ENCODE peak calls at places on chromosomes 11 and 22, in five cellular contexts. One of them, this sample, is unnamed.

GRCh38 chr11:76207642-76208378 is 1.5 kb upstream of the WNT11 start:
- DNase-seq in activated CD8-positive, alpha-beta T cell treated with anti-CD3 and anti-CD28 coated beads for 36 hours: peak; percentile 80
- DNase-seq in heart right ventricle: peak; percentile 71
- DNase-seq in cardiac muscle cell: peak; percentile 90
- DNase-seq in left ventricle myocardium inferior: peak; percentile 81
- DNase-seq in this sample: peak; percentile 91

GRCh38 chr11:96113100-96113710 is 189.3 kb upstream of the MTMR2 start:
- DNase-seq in activated CD8-positive, alpha-beta T cell treated with anti-CD3 and anti-CD28 coated beads for 36 hours: no peak
- DNase-seq in heart right ventricle: no peak
- DNase-seq in cardiac muscle cell: no peak
- DNase-seq in left ventricle myocardium inferior: no peak
- DNase-seq in this sample: no peak

GRCh38 chr11:124551189-124551588 is 7.7 kb upstream of the OR8B12 start:
- DNase-seq in activated CD8-positive, alpha-beta T cell treated with anti-CD3 and anti-CD28 coated beads for 36 hours: no peak
- DNase-seq in heart right ventricle: no peak
- DNase-seq in cardiac muscle cell: no peak
- DNase-seq in left ventricle myocardium inferior: no peak
- DNase-seq in this sample: no peak

GRCh38 chr11:18329196-18329870 is 7.0 kb downstream of the GTF2H1 start:
- DNase-seq in activated CD8-positive, alpha-beta T cell treated with anti-CD3 and anti-CD28 coated beads for 36 hours: no peak
- DNase-seq in heart right ventricle: no peak
- DNase-seq in cardiac muscle cell: no peak
- DNase-seq in left ventricle myocardium inferior: no peak
- DNase-seq in this sample: peak; percentile 16

GRCh38 chr11:20327377-20327776 is 36.1 kb upstream of the HTATIP2 start:
- DNase-seq in activated CD8-positive, alpha-beta T cell treated with anti-CD3 and anti-CD28 coated beads for 36 hours: no peak
- DNase-seq in heart right ventricle: no peak
- DNase-seq in cardiac muscle cell: no peak
- DNase-seq in left ventricle myocardium inferior: no peak
- DNase-seq in this sample: no peak

GRCh38 chr11:13210424-13210823 is 67.2 kb upstream of the BMAL1 start:
- DNase-seq in activated CD8-positive, alpha-beta T cell treated with anti-CD3 and anti-CD28 coated beads for 36 hours: peak; percentile 59
- DNase-seq in heart right ventricle: peak; percentile 55
- DNase-seq in cardiac muscle cell: peak; percentile 79
- DNase-seq in left ventricle myocardium inferior: peak; percentile 42
- DNase-seq in this sample: no peak

GRCh38 chr11:16632295-16633200 is 105.9 kb upstream of the C11orf58 start:
- DNase-seq in activated CD8-positive, alpha-beta T cell treated with anti-CD3 and anti-CD28 coated beads for 36 hours: no peak
- DNase-seq in heart right ventricle: no peak
- DNase-seq in cardiac muscle cell: peak; percentile 33
- DNase-seq in left ventricle myocardium inferior: no peak
- DNase-seq in this sample: no peak

GRCh38 chr11:61949169-61950034 is 749 bp upstream of the BEST1 start:
- DNase-seq in activated CD8-positive, alpha-beta T cell treated with anti-CD3 and anti-CD28 coated beads for 36 hours: peak; percentile 68
- DNase-seq in heart right ventricle: peak; percentile 78
- DNase-seq in cardiac muscle cell: peak; percentile 48
- DNase-seq in left ventricle myocardium inferior: peak; percentile 70
- DNase-seq in this sample: no peak

GRCh38 chr11:380491-380890 is 11.2 kb downstream of the B4GALNT4 start:
- DNase-seq in activated CD8-positive, alpha-beta T cell treated with anti-CD3 and anti-CD28 coated beads for 36 hours: no peak
- DNase-seq in heart right ventricle: no peak
- DNase-seq in cardiac muscle cell: no peak
- DNase-seq in left ventricle myocardium inferior: no peak
- DNase-seq in this sample: no peak

GRCh38 chr11:126956664-126957063 is 43.9 kb downstream of the KIRREL3 start:
- DNase-seq in activated CD8-positive, alpha-beta T cell treated with anti-CD3 and anti-CD28 coated beads for 36 hours: no peak
- DNase-seq in heart right ventricle: no peak
- DNase-seq in cardiac muscle cell: no peak
- DNase-seq in left ventricle myocardium inferior: no peak
- DNase-seq in this sample: no peak

GRCh38 chr11:69141742-69142141 is 14.0 kb upstream of the SMIM38 start:
- DNase-seq in activated CD8-positive, alpha-beta T cell treated with anti-CD3 and anti-CD28 coated beads for 36 hours: no peak
- DNase-seq in heart right ventricle: no peak
- DNase-seq in cardiac muscle cell: no peak
- DNase-seq in left ventricle myocardium inferior: no peak
- DNase-seq in this sample: no peak

GRCh38 chr11:64874308-64874707 is 4.1 kb downstream of the EHD1 start:
- DNase-seq in activated CD8-positive, alpha-beta T cell treated with anti-CD3 and anti-CD28 coated beads for 36 hours: peak; percentile 72
- DNase-seq in heart right ventricle: no peak
- DNase-seq in cardiac muscle cell: no peak
- DNase-seq in left ventricle myocardium inferior: no peak
- DNase-seq in this sample: no peak

GRCh38 chr11:45264839-45265515 is 21.2 kb downstream of the SYT13 start:
- DNase-seq in activated CD8-positive, alpha-beta T cell treated with anti-CD3 and anti-CD28 coated beads for 36 hours: no peak
- DNase-seq in heart right ventricle: no peak
- DNase-seq in cardiac muscle cell: no peak
- DNase-seq in left ventricle myocardium inferior: no peak
- DNase-seq in this sample: no peak

GRCh38 chr22:19880786-19881569 is 26.3 kb upstream of the GNB1L start:
- DNase-seq in activated CD8-positive, alpha-beta T cell treated with anti-CD3 and anti-CD28 coated beads for 36 hours: no peak
- DNase-seq in heart right ventricle: peak; percentile 51
- DNase-seq in cardiac muscle cell: peak; percentile 56
- DNase-seq in left ventricle myocardium inferior: peak; percentile 64
- DNase-seq in this sample: no peak

GRCh38 chr11:65773784-65774411 is 6.9 kb downstream of the AP5B1 start:
- DNase-seq in activated CD8-positive, alpha-beta T cell treated with anti-CD3 and anti-CD28 coated beads for 36 hours: no peak
- DNase-seq in heart right ventricle: no peak
- DNase-seq in cardiac muscle cell: no peak
- DNase-seq in left ventricle myocardium inferior: no peak
- DNase-seq in this sample: peak; percentile 10

GRCh38 chr11:66367561-66368312 is 3.8 kb downstream of the SLC29A2 start:
- DNase-seq in activated CD8-positive, alpha-beta T cell treated with anti-CD3 and anti-CD28 coated beads for 36 hours: no peak
- DNase-seq in heart right ventricle: no peak
- DNase-seq in cardiac muscle cell: no peak
- DNase-seq in left ventricle myocardium inferior: no peak
- DNase-seq in this sample: no peak

GRCh38 chr22:19576460-19577421 is 52.5 kb upstream of the CLDN5 start:
- DNase-seq in activated CD8-positive, alpha-beta T cell treated with anti-CD3 and anti-CD28 coated beads for 36 hours: peak; percentile 81
- DNase-seq in heart right ventricle: peak; percentile 48
- DNase-seq in cardiac muscle cell: no peak
- DNase-seq in left ventricle myocardium inferior: peak; percentile 42
- DNase-seq in this sample: peak; percentile 72

GRCh38 chr11:26993965-26994446 is at the start of gene FIBIN:
- DNase-seq in activated CD8-positive, alpha-beta T cell treated with anti-CD3 and anti-CD28 coated beads for 36 hours: no peak
- DNase-seq in heart right ventricle: peak; percentile 27
- DNase-seq in cardiac muscle cell: peak; percentile 74
- DNase-seq in left ventricle myocardium inferior: peak; percentile 22
- DNase-seq in this sample: no peak

GRCh38 chr11:112614605-112615004 is 346.6 kb upstream of the NCAM1 start:
- DNase-seq in activated CD8-positive, alpha-beta T cell treated with anti-CD3 and anti-CD28 coated beads for 36 hours: no peak
- DNase-seq in heart right ventricle: no peak
- DNase-seq in cardiac muscle cell: no peak
- DNase-seq in left ventricle myocardium inferior: no peak
- DNase-seq in this sample: no peak

GRCh38 chr22:23068832-23069385 is 1.4 kb upstream of the GNAZ start:
- DNase-seq in activated CD8-positive, alpha-beta T cell treated with anti-CD3 and anti-CD28 coated beads for 36 hours: no peak
- DNase-seq in heart right ventricle: no peak
- DNase-seq in cardiac muscle cell: no peak
- DNase-seq in left ventricle myocardium inferior: no peak
- DNase-seq in this sample: no peak

GRCh38 chr11:20754957-20755356 is 85.6 kb downstream of the NELL1 start:
- DNase-seq in activated CD8-positive, alpha-beta T cell treated with anti-CD3 and anti-CD28 coated beads for 36 hours: no peak
- DNase-seq in heart right ventricle: no peak
- DNase-seq in cardiac muscle cell: no peak
- DNase-seq in left ventricle myocardium inferior: no peak
- DNase-seq in this sample: no peak

GRCh38 chr11:35418847-35419712 is at the start of gene SLC1A2:
- DNase-seq in activated CD8-positive, alpha-beta T cell treated with anti-CD3 and anti-CD28 coated beads for 36 hours: peak; percentile 43
- DNase-seq in heart right ventricle: peak; percentile 18
- DNase-seq in cardiac muscle cell: peak; percentile 48
- DNase-seq in left ventricle myocardium inferior: no peak
- DNase-seq in this sample: peak; percentile 18

GRCh38 chr22:26953380-26953807 is 296.0 kb downstream of the MIAT start:
- DNase-seq in activated CD8-positive, alpha-beta T cell treated with anti-CD3 and anti-CD28 coated beads for 36 hours: no peak
- DNase-seq in heart right ventricle: no peak
- DNase-seq in cardiac muscle cell: no peak
- DNase-seq in left ventricle myocardium inferior: no peak
- DNase-seq in this sample: no peak

GRCh38 chr22:36385491-36386350 is 2.0 kb downstream of the MYH9 start:
- DNase-seq in activated CD8-positive, alpha-beta T cell treated with anti-CD3 and anti-CD28 coated beads for 36 hours: peak; percentile 82
- DNase-seq in heart right ventricle: no peak
- DNase-seq in cardiac muscle cell: no peak
- DNase-seq in left ventricle myocardium inferior: peak; percentile 51
- DNase-seq in this sample: no peak

GRCh38 chr11:46248270-46249102 is 29.0 kb upstream of the CREB3L1 start:
- DNase-seq in activated CD8-positive, alpha-beta T cell treated with anti-CD3 and anti-CD28 coated beads for 36 hours: no peak
- DNase-seq in heart right ventricle: no peak
- DNase-seq in cardiac muscle cell: no peak
- DNase-seq in left ventricle myocardium inferior: no peak
- DNase-seq in this sample: no peak

GRCh38 chr11:60280412-60280811 is at the start of gene MS4A4A:
- DNase-seq in activated CD8-positive, alpha-beta T cell treated with anti-CD3 and anti-CD28 coated beads for 36 hours: no peak
- DNase-seq in heart right ventricle: peak; percentile 17
- DNase-seq in cardiac muscle cell: no peak
- DNase-seq in left ventricle myocardium inferior: no peak
- DNase-seq in this sample: no peak

GRCh38 chr22:25067851-25068421 is 115.4 kb downstream of the KIAA1671 start:
- DNase-seq in activated CD8-positive, alpha-beta T cell treated with anti-CD3 and anti-CD28 coated beads for 36 hours: peak; percentile 90
- DNase-seq in heart right ventricle: no peak
- DNase-seq in cardiac muscle cell: no peak
- DNase-seq in left ventricle myocardium inferior: no peak
- DNase-seq in this sample: no peak

GRCh38 chr11:10694481-10695239 is 1.1 kb upstream of the IRAG1 start:
- DNase-seq in activated CD8-positive, alpha-beta T cell treated with anti-CD3 and anti-CD28 coated beads for 36 hours: no peak
- DNase-seq in heart right ventricle: no peak
- DNase-seq in cardiac muscle cell: no peak
- DNase-seq in left ventricle myocardium inferior: no peak
- DNase-seq in this sample: no peak

GRCh38 chr22:47375621-47376321 is 613.3 kb downstream of the TBC1D22A start:
- DNase-seq in activated CD8-positive, alpha-beta T cell treated with anti-CD3 and anti-CD28 coated beads for 36 hours: no peak
- DNase-seq in heart right ventricle: no peak
- DNase-seq in cardiac muscle cell: no peak
- DNase-seq in left ventricle myocardium inferior: no peak
- DNase-seq in this sample: no peak

GRCh38 chr11:94297967-94298576 is 6.3 kb upstream of the IZUMO1R start:
- DNase-seq in activated CD8-positive, alpha-beta T cell treated with anti-CD3 and anti-CD28 coated beads for 36 hours: no peak
- DNase-seq in heart right ventricle: no peak
- DNase-seq in cardiac muscle cell: no peak
- DNase-seq in left ventricle myocardium inferior: no peak
- DNase-seq in this sample: no peak
- TF ChIP-seq CTCF in activated CD8-positive, alpha-beta T cell treated with anti-CD3 and anti-CD28 coated beads for 36 hours: no peak
- TF ChIP-seq CTCF in heart right ventricle: no peak
- TF ChIP-seq CTCF in cardiac muscle cell: no peak
- TF ChIP-seq CTCF in left ventricle myocardium inferior: no peak
- TF ChIP-seq CTCF in this sample: no peak

GRCh38 chr11:118058311-118059230 is 18.3 kb upstream of the TMPRSS4 start:
- DNase-seq in activated CD8-positive, alpha-beta T cell treated with anti-CD3 and anti-CD28 coated beads for 36 hours: no peak
- DNase-seq in heart right ventricle: no peak
- DNase-seq in cardiac muscle cell: no peak
- DNase-seq in left ventricle myocardium inferior: no peak
- DNase-seq in this sample: no peak
- TF ChIP-seq CTCF in activated CD8-positive, alpha-beta T cell treated with anti-CD3 and anti-CD28 coated beads for 36 hours: no peak
- TF ChIP-seq CTCF in heart right ventricle: no peak
- TF ChIP-seq CTCF in cardiac muscle cell: no peak
- TF ChIP-seq CTCF in left ventricle myocardium inferior: no peak
- TF ChIP-seq CTCF in this sample: no peak

GRCh38 chr11:102614485-102614884 is 10.6 kb downstream of the MMP20 start:
- DNase-seq in activated CD8-positive, alpha-beta T cell treated with anti-CD3 and anti-CD28 coated beads for 36 hours: no peak
- DNase-seq in heart right ventricle: no peak
- DNase-seq in cardiac muscle cell: no peak
- DNase-seq in left ventricle myocardium inferior: no peak
- DNase-seq in this sample: no peak
- TF ChIP-seq CTCF in activated CD8-positive, alpha-beta T cell treated with anti-CD3 and anti-CD28 coated beads for 36 hours: peak; percentile 25
- TF ChIP-seq CTCF in heart right ventricle: no peak
- TF ChIP-seq CTCF in cardiac muscle cell: no peak
- TF ChIP-seq CTCF in left ventricle myocardium inferior: no peak
- TF ChIP-seq CTCF in this sample: peak; percentile 37

GRCh38 chr11:28342704-28343103 is 234.5 kb downstream of the METTL15 start:
- DNase-seq in activated CD8-positive, alpha-beta T cell treated with anti-CD3 and anti-CD28 coated beads for 36 hours: no peak
- DNase-seq in heart right ventricle: no peak
- DNase-seq in cardiac muscle cell: no peak
- DNase-seq in left ventricle myocardium inferior: no peak
- DNase-seq in this sample: no peak
- TF ChIP-seq CTCF in activated CD8-positive, alpha-beta T cell treated with anti-CD3 and anti-CD28 coated beads for 36 hours: no peak
- TF ChIP-seq CTCF in heart right ventricle: no peak
- TF ChIP-seq CTCF in cardiac muscle cell: no peak
- TF ChIP-seq CTCF in left ventricle myocardium inferior: no peak
- TF ChIP-seq CTCF in this sample: no peak

This sample was measured in GM10248.